ENCODE peak calls at places on chromosomes 13 and 19, in four cellular contexts. One of them, this sample, is unnamed.

GRCh38 chr19:16608290-16608704 is 19.7 kb downstream of the MED26 start:
- DNase-seq in CD8-positive, alpha-beta T cell: no peak
- DNase-seq in psoas muscle: peak; percentile 10
- DNase-seq in AG10803: peak; percentile 94
- DNase-seq in this sample: peak; percentile 90

GRCh38 chr13:72255908-72256307 is 388.9 kb upstream of the DACH1 start:
- DNase-seq in AG10803: peak; percentile 40
- DNase-seq in psoas muscle: no peak
- DNase-seq in CD8-positive, alpha-beta T cell: no peak
- DNase-seq in this sample: peak; percentile 20

GRCh38 chr13:79501538-79502232 is 20.7 kb downstream of the NDFIP2 start:
- DNase-seq in CD8-positive, alpha-beta T cell: no peak
- DNase-seq in AG10803: peak; percentile 4
- DNase-seq in psoas muscle: no peak
- DNase-seq in this sample: no peak

GRCh38 chr13:75870397-75870801 is 234.3 kb downstream of the LMO7 start:
- DNase-seq in psoas muscle: no peak
- DNase-seq in AG10803: peak; percentile 27
- DNase-seq in CD8-positive, alpha-beta T cell: peak; percentile 4
- DNase-seq in this sample: peak; percentile 49

GRCh38 chr13:23654111-23655110 is 84.2 kb downstream of the TNFRSF19 start:
- DNase-seq in AG10803: peak; percentile 16
- DNase-seq in CD8-positive, alpha-beta T cell: no peak
- DNase-seq in psoas muscle: peak; percentile 48
- DNase-seq in this sample: peak; percentile 57

GRCh38 chr13:104949840-104950805 is 1585.3 kb downstream of the EFNB2 start:
- DNase-seq in psoas muscle: no peak
- DNase-seq in CD8-positive, alpha-beta T cell: no peak
- DNase-seq in AG10803: no peak
- DNase-seq in this sample: no peak

GRCh38 chr13:33937373-33938087 is 119.6 kb downstream of the RFC3 start:
- DNase-seq in AG10803: no peak
- DNase-seq in psoas muscle: no peak
- DNase-seq in CD8-positive, alpha-beta T cell: no peak
- DNase-seq in this sample: no peak

GRCh38 chr19:47228937-47229673 is 1.9 kb downstream of the BBC3 start:
- DNase-seq in psoas muscle: no peak
- DNase-seq in AG10803: peak; percentile 57
- DNase-seq in CD8-positive, alpha-beta T cell: peak; percentile 41
- DNase-seq in this sample: peak; percentile 43

GRCh38 chr13:24127116-24127631 is 33.3 kb upstream of the SPATA13 start:
- DNase-seq in psoas muscle: no peak
- DNase-seq in AG10803: peak; percentile 6
- DNase-seq in CD8-positive, alpha-beta T cell: no peak
- DNase-seq in this sample: no peak

GRCh38 chr13:24618219-24618955 is 61.8 kb upstream of the ATP12A start:
- DNase-seq in psoas muscle: no peak
- DNase-seq in AG10803: no peak
- DNase-seq in CD8-positive, alpha-beta T cell: peak; percentile 66
- DNase-seq in this sample: no peak

GRCh38 chr13:110150384-110151091 is 156.4 kb downstream of the COL4A1 start:
- DNase-seq in CD8-positive, alpha-beta T cell: no peak
- DNase-seq in AG10803: peak; percentile 74
- DNase-seq in psoas muscle: no peak
- DNase-seq in this sample: peak; percentile 17

GRCh38 chr13:27921961-27922910 is 2.4 kb downstream of the PDX1 start:
- DNase-seq in AG10803: no peak
- DNase-seq in CD8-positive, alpha-beta T cell: no peak
- DNase-seq in psoas muscle: no peak
- DNase-seq in this sample: no peak

GRCh38 chr13:113343692-113343968 is 20.3 kb downstream of the GRTP1 start:
- DNase-seq in AG10803: no peak
- DNase-seq in psoas muscle: no peak
- DNase-seq in CD8-positive, alpha-beta T cell: no peak
- DNase-seq in this sample: no peak

GRCh38 chr19:50843205-50843604 is 9.8 kb upstream of the KLK15 start:
- DNase-seq in CD8-positive, alpha-beta T cell: no peak
- DNase-seq in AG10803: no peak
- DNase-seq in psoas muscle: no peak
- DNase-seq in this sample: no peak

GRCh38 chr13:21117104-21117809 is 55.9 kb upstream of the LATS2 start:
- DNase-seq in CD8-positive, alpha-beta T cell: no peak
- DNase-seq in AG10803: no peak
- DNase-seq in psoas muscle: no peak
- DNase-seq in this sample: no peak

GRCh38 chr13:110230661-110231347 is 76.2 kb downstream of the COL4A1 start:
- DNase-seq in psoas muscle: peak; percentile 45
- DNase-seq in CD8-positive, alpha-beta T cell: no peak
- DNase-seq in AG10803: no peak
- DNase-seq in this sample: no peak

GRCh38 chr13:98919566-98919965 is 58.3 kb downstream of the DOCK9 start:
- DNase-seq in CD8-positive, alpha-beta T cell: no peak
- DNase-seq in psoas muscle: no peak
- DNase-seq in AG10803: no peak
- DNase-seq in this sample: no peak

GRCh38 chr19:49855676-49856573 is 5.0 kb downstream of the PTOV1 start:
- DNase-seq in CD8-positive, alpha-beta T cell: no peak
- DNase-seq in AG10803: no peak
- DNase-seq in psoas muscle: no peak
- DNase-seq in this sample: no peak

GRCh38 chr19:8811315-8812172 is 20.6 kb downstream of the ZNF558 start:
- DNase-seq in AG10803: peak; percentile 4
- DNase-seq in CD8-positive, alpha-beta T cell: no peak
- DNase-seq in psoas muscle: no peak
- DNase-seq in this sample: peak; percentile 15

GRCh38 chr19:30066781-30067759 is 125.0 kb downstream of the URI1 start:
- DNase-seq in psoas muscle: no peak
- DNase-seq in AG10803: no peak
- DNase-seq in CD8-positive, alpha-beta T cell: no peak
- DNase-seq in this sample: no peak

GRCh38 chr19:12985049-12985776 is 10.1 kb upstream of the NFIX start:
- DNase-seq in psoas muscle: peak; percentile 92
- DNase-seq in CD8-positive, alpha-beta T cell: peak; percentile 27
- DNase-seq in AG10803: peak; percentile 74
- DNase-seq in this sample: no peak

GRCh38 chr13:30826911-30827577 is 79.0 kb upstream of the MEDAG start:
- DNase-seq in AG10803: no peak
- DNase-seq in psoas muscle: no peak
- DNase-seq in CD8-positive, alpha-beta T cell: no peak
- DNase-seq in this sample: no peak

GRCh38 chr19:39398297-39398864 is 7.2 kb downstream of the MED29 start:
- DNase-seq in psoas muscle: peak; percentile 86
- DNase-seq in AG10803: peak; percentile 89
- DNase-seq in CD8-positive, alpha-beta T cell: peak; percentile 66
- DNase-seq in this sample: peak; percentile 64

GRCh38 chr13:40064723-40065122 is 409.3 kb downstream of the COG6 start:
- DNase-seq in CD8-positive, alpha-beta T cell: no peak
- DNase-seq in AG10803: peak; percentile 91
- DNase-seq in psoas muscle: no peak
- DNase-seq in this sample: peak; percentile 85

GRCh38 chr19:1168877-1169791 is 4.9 kb downstream of the SBNO2 start:
- DNase-seq in psoas muscle: peak; percentile 71
- DNase-seq in AG10803: peak; percentile 46
- DNase-seq in CD8-positive, alpha-beta T cell: no peak
- DNase-seq in this sample: peak; percentile 46

GRCh38 chr19:41876847-41877489 is at the start of gene CD79A:
- DNase-seq in psoas muscle: peak; percentile 23
- DNase-seq in AG10803: no peak
- DNase-seq in CD8-positive, alpha-beta T cell: peak; percentile 35
- DNase-seq in this sample: no peak

GRCh38 chr19:48961051-48961649 is 4.0 kb upstream of the FTL start:
- DNase-seq in AG10803: no peak
- DNase-seq in psoas muscle: no peak
- DNase-seq in CD8-positive, alpha-beta T cell: no peak
- DNase-seq in this sample: no peak

GRCh38 chr19:4108767-4109625 is 14.9 kb downstream of the MAP2K2 start:
- DNase-seq in CD8-positive, alpha-beta T cell: peak; percentile 83
- DNase-seq in psoas muscle: no peak
- DNase-seq in AG10803: no peak
- DNase-seq in this sample: no peak

GRCh38 chr19:35247526-35248309 is 1.1 kb upstream of the LSR start:
- DNase-seq in CD8-positive, alpha-beta T cell: peak; percentile 67
- DNase-seq in AG10803: no peak
- DNase-seq in psoas muscle: no peak
- DNase-seq in this sample: no peak

GRCh38 chr19:4557971-4558941 is 1.2 kb downstream of the SEMA6B start:
- DNase-seq in CD8-positive, alpha-beta T cell: peak; percentile 48
- DNase-seq in AG10803: no peak
- DNase-seq in psoas muscle: no peak
- DNase-seq in this sample: peak; percentile 29

GRCh38 chr13:33244210-33244906 is 41.2 kb downstream of the STARD13 start:
- DNase-seq in psoas muscle: no peak
- DNase-seq in AG10803: no peak
- DNase-seq in CD8-positive, alpha-beta T cell: no peak
- DNase-seq in this sample: no peak

GRCh38 chr19:52343548-52343947 is 7.5 kb downstream of the ZNF610 start:
- DNase-seq in CD8-positive, alpha-beta T cell: peak; percentile 44
- DNase-seq in AG10803: peak; percentile 9
- DNase-seq in psoas muscle: no peak
- DNase-seq in this sample: peak; percentile 38

GRCh38 chr13:112141643-112142400 is 74.9 kb downstream of the SOX1 start:
- DNase-seq in AG10803: no peak
- DNase-seq in psoas muscle: no peak
- DNase-seq in CD8-positive, alpha-beta T cell: no peak
- DNase-seq in this sample: no peak

DNA sequence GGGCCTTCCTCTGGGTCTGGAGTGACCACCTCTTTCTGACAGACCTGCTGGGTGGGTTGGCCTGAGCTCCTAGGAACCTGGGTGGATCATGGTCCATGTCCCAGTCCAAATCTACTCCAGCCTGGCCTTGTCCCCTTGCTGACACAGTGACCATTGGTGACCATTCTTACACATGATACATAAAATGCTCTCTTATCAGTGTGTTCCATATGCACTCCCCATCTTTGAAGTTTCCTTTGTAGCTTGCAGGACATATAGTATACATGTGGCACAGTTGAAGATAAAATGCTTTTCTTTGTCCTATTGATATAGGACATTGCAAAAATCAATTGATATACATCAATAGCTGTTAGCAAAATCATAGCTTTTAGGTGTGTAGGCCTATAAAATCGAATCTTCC is 291.8 kb downstream of the MYO16 start:
- DNase-seq in CD8-positive, alpha-beta T cell: no peak
- DNase-seq in AG10803: no peak
- DNase-seq in psoas muscle: no peak
- DNase-seq in this sample: no peak
- H3K4me3 ChIP-seq in CD8-positive, alpha-beta T cell: no peak overlapping the region
- H3K4me3 ChIP-seq in AG10803: no peak overlapping the region
- H3K4me3 ChIP-seq in psoas muscle: no peak overlapping the region
- H3K4me3 ChIP-seq in this sample: no peak overlapping the region

GRCh38 chr19:33176670-33177416 is 17.3 kb upstream of the LRP3 start:
- DNase-seq in psoas muscle: peak; percentile 97
- DNase-seq in CD8-positive, alpha-beta T cell: peak; percentile 93
- DNase-seq in AG10803: peak; percentile 99
- DNase-seq in this sample: peak; percentile 99
- TF ChIP-seq CTCF in psoas muscle: peak; percentile 40
- TF ChIP-seq CTCF in CD8-positive, alpha-beta T cell: no peak
- TF ChIP-seq CTCF in AG10803: peak; percentile 4
- TF ChIP-seq CTCF in this sample: no peak

DNA sequence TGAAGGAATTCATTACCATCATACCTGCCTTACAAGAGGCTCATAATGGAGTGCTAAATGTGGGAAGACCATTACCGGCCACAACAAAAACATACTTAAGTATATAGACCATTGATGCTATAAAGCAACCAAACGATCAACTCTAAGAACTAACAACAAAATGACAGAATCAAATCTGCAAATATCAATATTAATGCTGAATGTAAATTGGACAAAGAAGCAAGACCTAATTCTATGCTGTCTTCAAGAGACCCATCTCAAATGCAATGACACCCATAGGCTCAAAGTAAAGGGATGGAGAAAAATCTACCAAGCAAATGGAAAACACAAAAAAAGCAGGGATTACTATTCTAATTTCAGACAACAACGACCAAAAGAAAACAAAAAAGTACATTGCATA is 52.3 kb upstream of the GPC6 start:
- DNase-seq in psoas muscle: no peak
- DNase-seq in AG10803: no peak
- DNase-seq in CD8-positive, alpha-beta T cell: no peak
- DNase-seq in this sample: no peak
- H3K4me3 ChIP-seq in psoas muscle: no peak overlapping the region
- H3K4me3 ChIP-seq in AG10803: no peak overlapping the region
- H3K4me3 ChIP-seq in CD8-positive, alpha-beta T cell: no peak overlapping the region
- H3K4me3 ChIP-seq in this sample: no peak overlapping the region

GRCh38 chr19:56094449-56094848 is 26.6 kb downstream of the ZNF787 start:
- DNase-seq in AG10803: no peak
- DNase-seq in CD8-positive, alpha-beta T cell: no peak
- DNase-seq in psoas muscle: no peak
- DNase-seq in this sample: no peak

GRCh38 chr19:56097776-56098175 is 23.3 kb downstream of the ZNF787 start:
- DNase-seq in AG10803: no peak
- DNase-seq in psoas muscle: no peak
- DNase-seq in CD8-positive, alpha-beta T cell: no peak
- DNase-seq in this sample: no peak

GRCh38 chr19:56097306-56097705 is 23.8 kb downstream of the ZNF787 start:
- DNase-seq in CD8-positive, alpha-beta T cell: no peak
- DNase-seq in AG10803: no peak
- DNase-seq in psoas muscle: no peak
- DNase-seq in this sample: no peak

GRCh38 chr19:56098731-56099577 is 22.1 kb downstream of the ZNF787 start:
- DNase-seq in AG10803: no peak
- DNase-seq in CD8-positive, alpha-beta T cell: no peak
- DNase-seq in psoas muscle: no peak
- DNase-seq in this sample: no peak

GRCh38 chr19:56096665-56097064 is 24.4 kb downstream of the ZNF787 start:
- DNase-seq in psoas muscle: no peak
- DNase-seq in CD8-positive, alpha-beta T cell: no peak
- DNase-seq in AG10803: no peak
- DNase-seq in this sample: no peak
- TF ChIP-seq CTCF in psoas muscle: no peak
- TF ChIP-seq CTCF in CD8-positive, alpha-beta T cell: no peak
- TF ChIP-seq CTCF in AG10803: no peak
- TF ChIP-seq CTCF in this sample: no peak

This sample was measured in fibroblast of pulmonary artery.